ENCODE peak calls at places on chromosomes 5 and 9, in nine cellular contexts. One of them, this sample, is unnamed.

GRCh38 chr9:107750741-107751521 is 261.4 kb upstream of the KLF4 start:
- DNase-seq in CD8-positive, alpha-beta T cell: no peak
- DNase-seq in body of pancreas: peak; percentile 82
- DNase-seq in adrenal gland: peak; percentile 92
- DNase-seq in endodermal cell: no peak
- DNase-seq in cardiac muscle cell: no peak
- DNase-seq in HepG2: peak; percentile 13
- DNase-seq in PC-9: peak; percentile 95
- DNase-seq in endothelial cell of umbilical vein: peak; percentile 93
- DNase-seq in this sample: peak; percentile 76

GRCh38 chr9:110021891-110022290 is 186.1 kb downstream of the C9orf152 start:
- DNase-seq in CD8-positive, alpha-beta T cell: no peak
- DNase-seq in body of pancreas: peak; percentile 12
- DNase-seq in cardiac muscle cell: no peak
- DNase-seq in endothelial cell of umbilical vein: peak; percentile 54
- DNase-seq in PC-9: no peak
- DNase-seq in adrenal gland: no peak
- DNase-seq in HepG2: no peak
- DNase-seq in endodermal cell: no peak
- DNase-seq in this sample: no peak

GRCh38 chr9:98866435-98867108 is 59.1 kb downstream of the GALNT12 start:
- DNase-seq in endothelial cell of umbilical vein: no peak
- DNase-seq in HepG2: no peak
- DNase-seq in endodermal cell: no peak
- DNase-seq in cardiac muscle cell: no peak
- DNase-seq in PC-9: peak; percentile 38
- DNase-seq in adrenal gland: no peak
- DNase-seq in body of pancreas: no peak
- DNase-seq in CD8-positive, alpha-beta T cell: no peak
- DNase-seq in this sample: no peak

GRCh38 chr5:132417010-132417439 is 47.5 kb downstream of the SLC22A5 start:
- DNase-seq in cardiac muscle cell: no peak
- DNase-seq in adrenal gland: no peak
- DNase-seq in endothelial cell of umbilical vein: no peak
- DNase-seq in CD8-positive, alpha-beta T cell: no peak
- DNase-seq in body of pancreas: peak; percentile 37
- DNase-seq in HepG2: no peak
- DNase-seq in PC-9: peak; percentile 82
- DNase-seq in endodermal cell: no peak
- DNase-seq in this sample: no peak

GRCh38 chr5:76270214-76270613 is 132.9 kb upstream of the IQGAP2 start:
- DNase-seq in HepG2: no peak
- DNase-seq in adrenal gland: no peak
- DNase-seq in endodermal cell: no peak
- DNase-seq in body of pancreas: no peak
- DNase-seq in cardiac muscle cell: no peak
- DNase-seq in endothelial cell of umbilical vein: no peak
- DNase-seq in PC-9: no peak
- DNase-seq in CD8-positive, alpha-beta T cell: no peak
- DNase-seq in this sample: no peak

GRCh38 chr5:79642210-79642609 is 30.0 kb downstream of the TENT2 start:
- DNase-seq in endodermal cell: no peak
- DNase-seq in endothelial cell of umbilical vein: no peak
- DNase-seq in PC-9: no peak
- DNase-seq in adrenal gland: no peak
- DNase-seq in CD8-positive, alpha-beta T cell: no peak
- DNase-seq in cardiac muscle cell: no peak
- DNase-seq in body of pancreas: no peak
- DNase-seq in HepG2: no peak
- DNase-seq in this sample: no peak

GRCh38 chr9:130128782-130129424 is 43.3 kb upstream of the NCS1 start:
- DNase-seq in endodermal cell: no peak
- DNase-seq in adrenal gland: peak; percentile 53
- DNase-seq in endothelial cell of umbilical vein: peak; percentile 22
- DNase-seq in PC-9: peak; percentile 83
- DNase-seq in body of pancreas: peak; percentile 59
- DNase-seq in HepG2: no peak
- DNase-seq in cardiac muscle cell: peak; percentile 70
- DNase-seq in CD8-positive, alpha-beta T cell: peak; percentile 56
- DNase-seq in this sample: peak; percentile 37

GRCh38 chr5:11075010-11075860 is 314.2 kb upstream of the DAP start:
- DNase-seq in HepG2: no peak
- DNase-seq in body of pancreas: no peak
- DNase-seq in adrenal gland: no peak
- DNase-seq in endothelial cell of umbilical vein: no peak
- DNase-seq in endodermal cell: peak; percentile 71
- DNase-seq in PC-9: no peak
- DNase-seq in CD8-positive, alpha-beta T cell: no peak
- DNase-seq in cardiac muscle cell: no peak
- DNase-seq in this sample: no peak

GRCh38 chr5:60649288-60649917 is 50.6 kb downstream of the DEPDC1B start:
- DNase-seq in cardiac muscle cell: peak; percentile 36
- DNase-seq in endothelial cell of umbilical vein: peak; percentile 48
- DNase-seq in body of pancreas: no peak
- DNase-seq in HepG2: peak; percentile 59
- DNase-seq in endodermal cell: no peak
- DNase-seq in adrenal gland: no peak
- DNase-seq in CD8-positive, alpha-beta T cell: no peak
- DNase-seq in PC-9: no peak
- DNase-seq in this sample: peak; percentile 24

GRCh38 chr5:67094476-67095300 is 101.9 kb downstream of the CD180 start:
- DNase-seq in adrenal gland: no peak
- DNase-seq in endothelial cell of umbilical vein: peak; percentile 63
- DNase-seq in body of pancreas: no peak
- DNase-seq in CD8-positive, alpha-beta T cell: no peak
- DNase-seq in cardiac muscle cell: peak; percentile 39
- DNase-seq in HepG2: peak; percentile 35
- DNase-seq in endodermal cell: peak; percentile 83
- DNase-seq in PC-9: no peak
- DNase-seq in this sample: no peak

DNA sequence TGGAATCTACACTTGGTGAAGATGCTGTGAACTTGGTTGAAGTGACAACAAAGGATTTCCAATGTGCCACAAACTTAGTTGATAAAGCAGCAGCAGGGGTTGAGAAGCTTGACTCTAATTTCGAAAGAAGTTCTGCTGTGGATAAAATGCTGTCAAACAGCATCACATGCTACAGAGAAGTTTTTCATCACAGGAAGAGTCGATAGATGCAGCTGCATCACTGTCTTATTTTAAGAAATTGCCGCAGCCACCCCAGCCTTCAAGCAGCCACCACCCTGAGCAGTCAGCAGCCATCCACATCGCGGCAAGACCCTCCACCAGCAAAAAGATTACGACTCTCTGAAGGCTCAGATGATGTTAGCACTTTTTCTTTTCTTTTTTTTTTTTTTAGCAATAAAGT is 78.6 kb downstream of the TRIO start:
- DNase-seq in body of pancreas: no peak
- DNase-seq in CD8-positive, alpha-beta T cell: no peak
- DNase-seq in endodermal cell: no peak
- DNase-seq in endothelial cell of umbilical vein: no peak
- DNase-seq in adrenal gland: no peak
- DNase-seq in PC-9: no peak
- DNase-seq in cardiac muscle cell: no peak
- DNase-seq in HepG2: no peak
- DNase-seq in this sample: no peak
- H3K4me1 ChIP-seq in body of pancreas: peaks cover 49% of the 10 kb centered on the region
- H3K4me1 ChIP-seq in CD8-positive, alpha-beta T cell: no peaks in the 10 kb centered on the region
- H3K4me1 ChIP-seq in endodermal cell: no peaks in the 10 kb centered on the region
- H3K4me1 ChIP-seq in endothelial cell of umbilical vein: peaks cover 44% of the 10 kb centered on the region
- H3K4me1 ChIP-seq in adrenal gland: peaks cover 33% of the 10 kb centered on the region
- H3K4me1 ChIP-seq in PC-9: peaks cover 21% of the 10 kb centered on the region
- H3K4me1 ChIP-seq in cardiac muscle cell: peaks cover 29% of the 10 kb centered on the region
- H3K4me1 ChIP-seq in HepG2: peaks cover 51% of the 10 kb centered on the region
- H3K4me1 ChIP-seq in this sample: peaks cover 47% of the 10 kb centered on the region

GRCh38 chr9:135726138-135726853 is 24.3 kb downstream of the KCNT1 start:
- DNase-seq in adrenal gland: no peak
- DNase-seq in PC-9: no peak
- DNase-seq in CD8-positive, alpha-beta T cell: no peak
- DNase-seq in endothelial cell of umbilical vein: no peak
- DNase-seq in endodermal cell: no peak
- DNase-seq in HepG2: no peak
- DNase-seq in body of pancreas: no peak
- DNase-seq in cardiac muscle cell: no peak
- DNase-seq in this sample: no peak
- TF ChIP-seq CTCF in adrenal gland: no peak
- TF ChIP-seq CTCF in PC-9: no peak
- TF ChIP-seq CTCF in CD8-positive, alpha-beta T cell: no peak
- TF ChIP-seq CTCF in endothelial cell of umbilical vein: peak; percentile 5
- TF ChIP-seq CTCF in endodermal cell: peak; percentile 47
- TF ChIP-seq CTCF in HepG2: peak; percentile 28
- TF ChIP-seq CTCF in body of pancreas: no peak
- TF ChIP-seq CTCF in cardiac muscle cell: peak; percentile 9
- TF ChIP-seq CTCF in this sample: no peak

GRCh38 chr9:21683484-21684175 is 118.8 kb upstream of the MTAP start:
- DNase-seq in body of pancreas: no peak
- DNase-seq in endothelial cell of umbilical vein: no peak
- DNase-seq in HepG2: no peak
- DNase-seq in CD8-positive, alpha-beta T cell: no peak
- DNase-seq in cardiac muscle cell: no peak
- DNase-seq in endodermal cell: no peak
- DNase-seq in PC-9: no peak
- DNase-seq in adrenal gland: no peak
- DNase-seq in this sample: no peak
- H3K4me1 ChIP-seq in body of pancreas: no peaks in the 10 kb centered on the region
- H3K4me1 ChIP-seq in endothelial cell of umbilical vein: peaks cover 89% of the 10 kb centered on the region
- H3K4me1 ChIP-seq in HepG2: no peaks in the 10 kb centered on the region
- H3K4me1 ChIP-seq in CD8-positive, alpha-beta T cell: no peaks in the 10 kb centered on the region
- H3K4me1 ChIP-seq in cardiac muscle cell: no peaks in the 10 kb centered on the region
- H3K4me1 ChIP-seq in endodermal cell: no peaks in the 10 kb centered on the region
- H3K4me1 ChIP-seq in PC-9: peaks cover 88% of the 10 kb centered on the region
- H3K4me1 ChIP-seq in adrenal gland: no peaks in the 10 kb centered on the region
- H3K4me1 ChIP-seq in this sample: no peaks in the 10 kb centered on the region

GRCh38 chr5:129172561-129172960 is 78.0 kb downstream of the ISOC1 start:
- DNase-seq in cardiac muscle cell: peak; percentile 27
- DNase-seq in HepG2: no peak
- DNase-seq in endodermal cell: no peak
- DNase-seq in body of pancreas: no peak
- DNase-seq in adrenal gland: no peak
- DNase-seq in endothelial cell of umbilical vein: peak; percentile 11
- DNase-seq in PC-9: no peak
- DNase-seq in CD8-positive, alpha-beta T cell: no peak
- DNase-seq in this sample: peak; percentile 3
- TF ChIP-seq CTCF in cardiac muscle cell: peak; percentile 33
- TF ChIP-seq CTCF in HepG2: no peak
- TF ChIP-seq CTCF in endodermal cell: peak; percentile 65
- TF ChIP-seq CTCF in body of pancreas: no peak
- TF ChIP-seq CTCF in adrenal gland: no peak
- TF ChIP-seq CTCF in endothelial cell of umbilical vein: no peak
- TF ChIP-seq CTCF in PC-9: peak; percentile 48
- TF ChIP-seq CTCF in CD8-positive, alpha-beta T cell: no peak
- TF ChIP-seq CTCF in this sample: no peak

This sample was measured in mucosa of descending colon.